ENCODE peak calls at places on chromosomes 7 and 10, in four cellular contexts. T is uterus, G is fibroblast of mammary gland, Z is lung. C is an unnamed sample.

GRCh38 chr7:78015574-78016260 is 217.1 kb downstream of the PHTF2 start:
- DNase-seq in T (no peak), G (no peak), Z (no peak), C (no peak)

GRCh38 chr7:105136221-105136620 is 122.2 kb downstream of the KMT2E start:
- DNase-seq in T (no peak), G (no peak), Z (no peak), C (no peak)

GRCh38 chr10:55782181-55782580 is 578.9 kb downstream of the ZWINT start:
- DNase-seq in T (no peak), G (no peak), Z (no peak), C (no peak)

GRCh38 chr7:135756191-135756590 is 7.6 kb upstream of the FAM180A start:
- DNase-seq in T (no peak), G (no peak), Z (no peak), C (no peak)

GRCh38 chr10:14173706-14174594 is 156.8 kb downstream of the FRMD4A start:
- DNase-seq in T (no peak), G (no peak), Z (no peak), C (peak; percentile 40)

GRCh38 chr7:156160811-156161210 is 348.5 kb upstream of the SHH start:
- DNase-seq in T (no peak), G (no peak), Z (peak; percentile 40), C (no peak)

GRCh38 chr7:135723411-135723810 is 4.6 kb downstream of the SLC13A4 start:
- DNase-seq in T (no peak), G (no peak), Z (no peak), C (no peak)

GRCh38 chr10:122186822-122187810 is 84.0 kb upstream of the BTBD16 start:
- DNase-seq in T (no peak), G (no peak), Z (no peak), C (no peak)

GRCh38 chr10:70191906-70192305 is 21.6 kb upstream of the SAR1A start:
- DNase-seq in T (no peak), G (peak; percentile 96), Z (no peak), C (peak; percentile 79)

GRCh38 chr7:1049006-1049741 is 4.8 kb downstream of the GPR146 start:
- DNase-seq in T (no peak), G (no peak), Z (no peak), C (no peak)

GRCh38 chr7:24922099-24922773 is 57.7 kb downstream of the OSBPL3 start:
- DNase-seq in T (no peak), G (peak; percentile 85), Z (no peak), C (no peak)

GRCh38 chr7:139329119-139329518 is 12.0 kb upstream of the FMC1 start:
- DNase-seq in T (no peak), G (peak; percentile 9), Z (no peak), C (no peak)

GRCh38 chr10:93608421-93608820 is 3.9 kb upstream of the PDE6C start:
- DNase-seq in T (no peak), G (no peak), Z (no peak), C (no peak)

GRCh38 chr10:117615649-117616048 is 73.1 kb downstream of the EMX2 start:
- DNase-seq in T (no peak), G (no peak), Z (no peak), C (no peak)

GRCh38 chr7:127953966-127954365 is 77.3 kb downstream of the LRRC4 start:
- DNase-seq in T (no peak), G (no peak), Z (no peak), C (no peak)

GRCh38 chr7:80991654-80992053 is 72.8 kb upstream of the SEMA3C start:
- DNase-seq in T (no peak), G (no peak), Z (no peak), C (no peak)

GRCh38 chr10:13535346-13535745 is 6.5 kb upstream of the BEND7 start:
- DNase-seq in T (no peak), G (no peak), Z (no peak), C (no peak)

GRCh38 chr10:92573091-92573797 is 649 bp downstream of the IDE start:
- DNase-seq in T (peak; percentile 20), G (peak; percentile 46), Z (peak; percentile 39), C (peak; percentile 46)

GRCh38 chr10:74620626-74621025 is 205.8 kb upstream of the KAT6B start:
- DNase-seq in T (no peak), G (no peak), Z (no peak), C (no peak)

GRCh38 chr10:26407406-26407969 is 30.7 kb upstream of the APBB1IP start:
- DNase-seq in T (no peak), G (peak; percentile 96), Z (no peak), C (peak; percentile 3)

GRCh38 chr10:73780966-73781365 is 882 bp upstream of the CHCHD1 start:
- DNase-seq in T (no peak), G (peak; percentile 16), Z (no peak), C (no peak)

GRCh38 chr7:134485202-134485601 is 26.3 kb upstream of the AKR1B1 start:
- DNase-seq in T (no peak), G (no peak), Z (no peak), C (no peak)

GRCh38 chr7:112204776-112205347 is 1.3 kb downstream of the DOCK4 start:
- DNase-seq in T (no peak), G (no peak), Z (no peak), C (peak; percentile 22)

GRCh38 chr10:18401416-18402195 is 249.8 kb downstream of the NSUN6 start:
- DNase-seq in T (no peak), G (no peak), Z (no peak), C (no peak)
- H3K4me3 ChIP-seq in T (no peak overlapping the region), G (no peak overlapping the region), Z (no peak overlapping the region), C (no peak overlapping the region)

GRCh38 chr7:76057103-76057812 is 9.4 kb downstream of the MDH2 start:
- DNase-seq in T (no peak), G (no peak), Z (no peak), C (no peak)
- TF ChIP-seq CTCF in T (no peak), G (no peak), Z (no peak), C (no peak)

DNA sequence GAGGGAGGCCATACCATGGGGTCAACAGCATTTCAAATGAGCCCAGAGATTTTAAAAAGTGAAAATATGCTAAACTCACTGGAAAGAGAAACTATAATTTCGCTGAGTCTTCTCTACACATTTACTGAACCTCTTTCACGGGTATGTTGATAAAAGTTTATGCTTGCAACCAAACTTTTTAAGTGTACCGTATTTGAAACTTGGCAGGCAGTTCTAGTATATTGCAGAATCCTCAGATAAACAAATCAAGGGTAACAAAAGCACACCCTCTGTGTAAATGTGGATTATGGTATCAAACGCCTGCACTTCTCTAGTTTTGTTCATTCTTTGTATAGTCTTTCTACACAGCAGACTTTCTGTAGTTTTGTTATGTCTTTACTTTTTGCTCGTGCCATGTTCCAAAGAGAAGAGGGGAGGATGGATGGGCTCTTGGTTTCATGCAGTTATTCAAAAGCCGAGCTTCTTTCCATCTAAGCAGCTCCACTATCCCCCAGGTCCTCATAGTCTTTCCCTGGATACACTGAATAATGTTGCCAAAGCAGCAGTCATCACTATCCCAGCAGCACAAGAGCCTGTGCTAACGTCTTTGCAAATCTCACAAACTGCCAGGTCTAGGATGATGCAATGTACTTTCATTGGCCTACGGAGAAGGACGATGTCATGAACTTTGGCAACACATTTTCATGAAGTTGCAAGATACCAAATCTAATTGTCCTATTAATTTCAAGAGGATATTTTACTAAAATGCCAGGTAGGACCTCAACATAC is 131.2 kb downstream of the MPP7 start:
- DNase-seq in T (peak; percentile 24), G (peak; percentile 63), Z (no peak), C (peak; percentile 46)
- H3K4me3 ChIP-seq in T (no peak overlapping the region), G (no peak overlapping the region), Z (no peak overlapping the region), C (no peak overlapping the region)

DNA sequence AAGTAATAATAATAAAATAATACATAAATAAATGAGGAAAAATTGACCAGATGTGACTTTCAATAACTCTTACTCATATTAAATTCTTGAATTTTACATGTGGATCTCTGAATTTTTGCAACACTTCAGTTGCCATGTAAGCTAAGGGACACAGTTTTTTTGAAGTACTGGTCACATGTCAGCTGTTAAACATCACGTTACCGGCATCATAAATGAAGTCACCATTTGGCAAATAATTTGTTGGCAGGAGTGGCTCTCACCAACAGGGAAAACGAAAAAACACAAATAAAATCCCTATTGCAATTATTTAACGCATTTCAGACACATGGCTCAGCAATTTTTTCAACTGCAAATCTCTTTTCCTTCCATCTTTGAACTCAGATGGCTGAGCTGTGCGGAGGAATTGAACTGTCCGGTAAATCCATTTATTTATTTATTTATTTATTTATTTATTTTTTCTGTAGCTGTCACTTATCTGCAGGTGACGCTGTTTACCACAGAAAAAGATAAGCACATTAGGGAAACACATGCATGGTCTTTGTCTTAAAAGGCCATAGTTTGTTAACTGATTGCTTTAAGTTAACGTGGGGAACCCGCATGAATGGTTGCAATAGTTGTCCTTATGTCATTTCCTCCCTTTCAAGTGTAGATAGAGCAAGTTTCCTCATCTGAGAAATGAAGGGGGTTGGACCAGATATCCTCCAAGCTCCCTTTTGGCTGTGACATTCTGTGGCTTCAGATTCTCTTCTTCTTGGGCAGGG is 64.7 kb upstream of the JAZF1 start:
- DNase-seq in T (no peak), G (peak; percentile 30), Z (no peak), C (no peak)
- TF ChIP-seq CTCF in T (no peak), G (no peak), Z (no peak), C (no peak)

GRCh38 chr10:6579193-6579903 is 728 bp downstream of the PRKCQ start:
- DNase-seq in T (no peak), G (no peak), Z (no peak), C (peak; percentile 1)
- H3K4me3 ChIP-seq in T (peak overlapping the region; percentile 18), G (peak overlapping the region; percentile 26), Z (peak overlapping the region; percentile 30), C (peak overlapping the region; percentile 44)

GRCh38 chr7:4159761-4160554 is 522.1 kb upstream of the FOXK1 start:
- DNase-seq in T (no peak), G (no peak), Z (no peak), C (no peak)
- TF ChIP-seq CTCF in T (no peak), G (no peak), Z (no peak), C (no peak)

C was measured in astrocyte of the spinal cord.